ENCODE peak calls at places on chromosomes 16 and 17, in five cellular contexts. L is thoracic aorta; V is transverse colon; D is GM12864; H is CD8-positive, alpha-beta T cell. R is an unnamed sample.

GRCh38 chr17:78923660-78924453 is 1.3 kb downstream of the TIMP2 start:
- DNase-seq in L (no peak), V (peak; percentile 92), D (peak; percentile 46), H (peak; percentile 60), R (no peak)

GRCh38 chr17:16932611-16933010 is 39.3 kb downstream of the TNFRSF13B start:
- DNase-seq in L (no peak), V (no peak), D (no peak), H (no peak), R (no peak)

GRCh38 chr17:33218657-33219298 is 74.3 kb downstream of the ASIC2 start:
- DNase-seq in L (no peak), V (no peak), D (no peak), H (no peak), R (no peak)

GRCh38 chr16:81905277-81905676 is 106.0 kb downstream of the SDR42E1 start:
- DNase-seq in L (no peak), V (no peak), D (no peak), H (no peak), R (no peak)

GRCh38 chr17:10172241-10172741 is 26.1 kb downstream of the GAS7 start:
- DNase-seq in L (no peak), V (no peak), D (no peak), H (no peak), R (no peak)

GRCh38 chr17:69607162-69607834 is 192.8 kb downstream of the MAP2K6 start:
- DNase-seq in L (no peak), V (peak; percentile 75), D (peak; percentile 36), H (no peak), R (peak; percentile 62)

GRCh38 chr16:72023962-72024361 is 15.4 kb downstream of the DHODH start:
- DNase-seq in L (no peak), V (no peak), D (no peak), H (no peak), R (no peak)

GRCh38 chr17:49299996-49300395 is 62.1 kb downstream of the ZNF652 start:
- DNase-seq in L (no peak), V (no peak), D (no peak), H (no peak), R (no peak)

GRCh38 chr16:75908718-75909117 is 182.4 kb upstream of the CPHXL start:
- DNase-seq in L (no peak), V (no peak), D (no peak), H (no peak), R (no peak)

DNA sequence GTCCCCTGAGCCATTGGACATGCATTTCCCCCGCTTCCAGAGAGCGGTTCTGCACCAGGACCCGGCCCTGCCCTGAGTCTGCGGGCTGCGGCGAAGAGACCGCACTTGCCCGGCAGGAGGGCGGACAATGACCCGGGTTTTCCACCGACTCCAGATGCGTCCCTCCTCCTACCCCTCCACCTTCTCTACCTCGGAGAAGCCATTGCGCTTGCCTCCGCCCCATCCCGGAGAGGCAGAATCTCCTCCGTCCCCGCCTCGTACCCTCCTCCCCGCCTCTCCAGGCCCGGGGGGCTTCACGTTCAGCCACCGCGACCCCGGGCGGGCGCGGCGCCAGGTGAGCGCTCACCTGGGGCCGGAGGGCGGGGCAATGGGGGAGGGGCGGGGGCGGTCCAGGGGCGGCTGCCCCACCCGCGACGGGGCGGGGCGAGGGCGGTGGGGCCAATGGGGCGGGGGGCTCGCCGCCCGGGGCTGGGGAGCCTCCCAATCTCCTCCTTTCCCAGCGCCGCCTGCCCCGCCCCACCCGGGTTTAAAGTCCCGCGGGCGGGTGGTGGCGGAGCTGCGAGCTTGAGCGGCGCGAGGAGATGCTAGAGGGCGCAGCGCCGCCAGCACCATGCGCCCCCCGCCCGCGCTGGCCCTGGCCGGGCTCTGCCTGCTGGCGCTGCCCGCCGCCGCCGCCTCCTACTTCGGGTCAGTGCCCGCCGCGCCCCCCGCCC is at the start of gene WNT9B:
- DNase-seq in L (no peak), V (peak; percentile 75), D (no peak), H (peak; percentile 30), R (peak; percentile 76)
- TF ChIP-seq CTCF in L (no peak), V (no peak), D (no peak), H (no peak), R (no peak)

DNA sequence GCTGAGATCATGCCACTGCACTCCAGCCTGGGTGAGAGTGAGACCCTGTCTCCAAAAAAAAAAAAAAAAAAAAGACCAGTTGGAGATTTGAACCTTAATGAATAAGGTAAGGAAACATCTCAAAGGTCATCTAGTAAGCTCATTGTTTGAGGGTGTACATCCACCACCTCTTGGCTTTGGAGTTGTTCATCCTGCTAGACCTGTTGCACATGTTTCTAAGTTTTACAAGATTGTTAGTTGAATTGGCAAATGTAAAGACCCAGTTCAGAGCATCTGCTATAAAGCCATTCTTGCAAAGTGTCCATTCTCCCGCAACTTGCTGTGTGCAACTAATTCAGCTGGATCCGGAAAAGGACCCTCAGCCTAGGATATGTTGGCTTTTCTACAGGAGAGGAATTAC is 1.5 kb downstream of the PSMD7 start:
- DNase-seq in L (no peak), V (no peak), D (no peak), H (no peak), R (no peak)
- TF ChIP-seq CTCF in L (no peak), V (no peak), D (no peak), H (no peak), R (no peak)

GRCh38 chr17:60640503-60640902 is 37.1 kb upstream of the BCAS3 start:
- DNase-seq in L (no peak), V (no peak), D (no peak), H (no peak), R (no peak)
- TF ChIP-seq CTCF in L (peak; percentile 13), V (no peak), D (peak; percentile 41), H (no peak), R (peak; percentile 34)

GRCh38 chr16:87471278-87472141 is 21.3 kb downstream of the ZCCHC14 start:
- DNase-seq in L (no peak), V (no peak), D (no peak), H (no peak), R (no peak)

GRCh38 chr16:87472935-87473334 is 19.9 kb downstream of the ZCCHC14 start:
- DNase-seq in L (no peak), V (no peak), D (no peak), H (no peak), R (no peak)

GRCh38 chr16:87474566-87474996 is 18.2 kb downstream of the ZCCHC14 start:
- DNase-seq in L (no peak), V (no peak), D (no peak), H (no peak), R (no peak)

GRCh38 chr16:87472142-87472778 is 20.6 kb downstream of the ZCCHC14 start:
- DNase-seq in L (no peak), V (no peak), D (no peak), H (no peak), R (no peak)

DNA sequence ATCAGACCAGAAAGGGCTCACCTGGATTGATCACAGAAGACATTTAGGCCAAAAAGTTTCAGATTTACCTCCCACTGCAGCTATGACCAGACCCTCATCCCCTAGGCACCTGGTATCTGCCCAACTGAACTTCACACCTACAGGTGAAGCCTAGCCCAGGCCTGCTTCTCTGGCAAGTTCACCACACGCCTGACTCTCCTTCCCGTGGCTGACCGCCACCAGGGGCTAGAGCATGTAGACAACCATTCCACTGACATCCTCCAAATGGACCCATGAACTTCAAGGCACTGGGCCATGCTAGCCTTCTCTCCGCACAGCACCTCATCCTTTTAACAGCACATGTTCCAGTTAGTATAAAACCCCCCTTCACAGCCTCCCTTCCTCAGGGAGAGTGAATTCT is 18.8 kb downstream of the ZCCHC14 start:
- DNase-seq in L (no peak), V (no peak), D (no peak), H (no peak), R (no peak)
- TF ChIP-seq CTCF in L (no peak), V (no peak), D (no peak), H (no peak), R (no peak)

GRCh38 chr17:1002412-1002753 is 5.5 kb downstream of the TIMM22 start:
- DNase-seq in L (no peak), V (no peak), D (no peak), H (no peak), R (no peak)
- TF ChIP-seq CTCF in L (no peak), V (no peak), D (no peak), H (no peak), R (no peak)

DNA sequence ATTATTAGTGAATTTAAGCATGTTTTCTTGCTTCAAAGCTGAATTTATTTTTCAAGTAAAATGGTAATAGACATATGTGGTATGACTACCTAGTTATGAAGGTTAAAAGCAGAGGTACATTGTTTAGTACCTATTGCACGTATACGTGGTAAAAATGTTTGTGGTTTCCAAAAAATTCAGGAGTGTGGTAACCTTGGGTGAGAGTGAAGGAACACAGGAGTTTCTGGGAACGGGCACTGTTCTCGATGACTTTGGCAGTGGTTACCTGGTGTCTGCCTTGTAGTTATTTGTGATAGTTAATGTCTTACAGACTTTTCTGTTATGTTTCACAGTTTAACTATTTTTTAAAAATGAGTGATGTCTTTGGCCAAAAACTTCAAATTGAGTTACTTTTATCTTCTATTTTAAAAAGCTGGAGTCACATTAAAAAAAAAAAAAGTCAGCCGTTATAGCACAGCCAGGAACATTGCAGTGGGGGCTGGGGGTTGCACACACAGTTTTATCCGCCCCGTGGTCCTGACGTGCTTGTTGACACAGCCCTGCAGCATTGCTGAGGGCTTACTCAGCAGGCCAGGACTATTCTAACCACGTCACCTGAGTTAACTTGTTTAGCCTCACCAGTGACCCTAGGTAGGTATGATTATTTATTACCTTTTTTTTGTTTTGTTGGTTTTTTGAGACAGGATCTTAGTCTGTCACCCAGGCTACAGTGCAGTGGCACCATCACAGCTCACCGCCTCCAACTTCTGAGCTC is 10.9 kb downstream of the JPT2 start:
- DNase-seq in L (peak; percentile 39), V (no peak), D (no peak), H (no peak), R (no peak)
- TF ChIP-seq CTCF in L (no peak), V (no peak), D (no peak), H (no peak), R (no peak)

GRCh38 chr17:47716381-47716780 is 16.7 kb upstream of the TBX21 start:
- DNase-seq in L (no peak), V (no peak), D (no peak), H (no peak), R (no peak)

GRCh38 chr17:47717845-47718621 is 15.0 kb upstream of the TBX21 start:
- DNase-seq in L (no peak), V (no peak), D (no peak), H (no peak), R (no peak)

GRCh38 chr17:47718634-47719405 is 14.2 kb upstream of the TBX21 start:
- DNase-seq in L (no peak), V (no peak), D (no peak), H (no peak), R (no peak)

GRCh38 chr17:47715669-47716325 is 17.2 kb upstream of the TBX21 start:
- DNase-seq in L (no peak), V (no peak), D (no peak), H (no peak), R (no peak)

DNA sequence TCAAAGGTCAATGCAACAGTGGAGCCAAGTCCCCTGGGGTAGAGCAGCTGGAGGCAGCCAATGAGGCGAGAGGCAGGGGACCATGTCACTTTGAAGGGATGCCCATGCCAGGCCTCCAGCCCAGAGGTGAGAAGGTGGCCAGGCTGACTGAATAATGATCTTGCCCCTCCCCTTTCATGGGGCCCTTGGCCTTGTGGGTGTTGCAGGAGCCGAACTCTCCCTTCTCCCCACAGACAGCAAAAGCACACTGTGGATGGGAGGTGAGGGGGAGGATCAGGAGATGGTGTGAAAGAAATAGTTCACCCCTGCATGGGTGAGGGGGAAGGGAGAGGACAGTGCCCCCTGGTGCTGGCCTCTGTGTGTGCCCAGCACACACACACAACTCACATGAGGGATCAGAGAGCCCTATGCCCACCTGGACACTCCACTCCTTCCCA is 15.8 kb upstream of the TBX21 start:
- DNase-seq in L (no peak), V (no peak), D (no peak), H (no peak), R (no peak)
- TF ChIP-seq CTCF in L (no peak), V (no peak), D (peak; percentile 44), H (no peak), R (no peak)

R was measured in mesothelial cell of epicardium.